ENCODE peak calls at places on chromosomes 6 and 20, in six cellular contexts. One of them, this sample, is unnamed.

GRCh38 chr6:36735110-36735971 is 37.7 kb downstream of the RAB44 start:
- DNase-seq in choroid plexus epithelial cell: peak
- DNase-seq in AG09319: peak
- DNase-seq in fibroblast of lung: peak
- DNase-seq in mucosa of gallbladder: peak
- DNase-seq in astrocyte of the spinal cord: peak
- DNase-seq in this sample: peak

GRCh38 chr6:93789532-93789931 is 370.2 kb upstream of the EPHA7 start:
- DNase-seq in astrocyte of the spinal cord: peak
- DNase-seq in AG09319: no peak
- DNase-seq in fibroblast of lung: no peak
- DNase-seq in choroid plexus epithelial cell: peak
- DNase-seq in mucosa of gallbladder: no peak
- DNase-seq in this sample: no peak

GRCh38 chr6:27290850-27291208 is 21.2 kb downstream of the POM121L2 start:
- DNase-seq in choroid plexus epithelial cell: no peak
- DNase-seq in mucosa of gallbladder: no peak
- DNase-seq in fibroblast of lung: no peak
- DNase-seq in astrocyte of the spinal cord: no peak
- DNase-seq in AG09319: no peak
- DNase-seq in this sample: no peak

GRCh38 chr6:153947817-153948447 is 91.1 kb upstream of the OPRM1 start:
- DNase-seq in fibroblast of lung: peak
- DNase-seq in choroid plexus epithelial cell: peak
- DNase-seq in astrocyte of the spinal cord: peak
- DNase-seq in mucosa of gallbladder: peak
- DNase-seq in AG09319: no peak
- DNase-seq in this sample: no peak

GRCh38 chr6:168371989-168372711 is 52.6 kb upstream of the DACT2 start:
- DNase-seq in astrocyte of the spinal cord: no peak
- DNase-seq in choroid plexus epithelial cell: no peak
- DNase-seq in fibroblast of lung: no peak
- DNase-seq in AG09319: no peak
- DNase-seq in mucosa of gallbladder: no peak
- DNase-seq in this sample: no peak

GRCh38 chr20:873875-874607 is 40.5 kb downstream of the FAM110A start:
- DNase-seq in astrocyte of the spinal cord: no peak
- DNase-seq in fibroblast of lung: no peak
- DNase-seq in AG09319: no peak
- DNase-seq in mucosa of gallbladder: no peak
- DNase-seq in choroid plexus epithelial cell: no peak
- DNase-seq in this sample: no peak

GRCh38 chr6:126886106-126886505 is 232.4 kb upstream of the RSPO3 start:
- DNase-seq in mucosa of gallbladder: no peak
- DNase-seq in AG09319: no peak
- DNase-seq in choroid plexus epithelial cell: peak
- DNase-seq in astrocyte of the spinal cord: peak
- DNase-seq in fibroblast of lung: no peak
- DNase-seq in this sample: no peak

GRCh38 chr20:711526-711925 is 35.9 kb upstream of the SCRT2 start:
- DNase-seq in mucosa of gallbladder: no peak
- DNase-seq in choroid plexus epithelial cell: no peak
- DNase-seq in fibroblast of lung: no peak
- DNase-seq in AG09319: no peak
- DNase-seq in astrocyte of the spinal cord: no peak
- DNase-seq in this sample: no peak

GRCh38 chr6:900716-901605 is 208.0 kb upstream of the EXOC2 start:
- DNase-seq in AG09319: no peak
- DNase-seq in choroid plexus epithelial cell: no peak
- DNase-seq in fibroblast of lung: no peak
- DNase-seq in mucosa of gallbladder: peak
- DNase-seq in astrocyte of the spinal cord: no peak
- DNase-seq in this sample: no peak

GRCh38 chr20:48771542-48771941 is 56.3 kb downstream of the PREX1 start:
- DNase-seq in choroid plexus epithelial cell: no peak
- DNase-seq in fibroblast of lung: no peak
- DNase-seq in astrocyte of the spinal cord: peak
- DNase-seq in mucosa of gallbladder: no peak
- DNase-seq in AG09319: peak
- DNase-seq in this sample: peak

GRCh38 chr20:3080939-3081388 is 3.6 kb downstream of the AVP start:
- DNase-seq in astrocyte of the spinal cord: no peak
- DNase-seq in AG09319: peak
- DNase-seq in fibroblast of lung: peak
- DNase-seq in choroid plexus epithelial cell: no peak
- DNase-seq in mucosa of gallbladder: no peak
- DNase-seq in this sample: peak

GRCh38 chr6:66896415-66896814 is 1189.4 kb upstream of the EYS start:
- DNase-seq in fibroblast of lung: no peak
- DNase-seq in astrocyte of the spinal cord: no peak
- DNase-seq in mucosa of gallbladder: no peak
- DNase-seq in choroid plexus epithelial cell: peak
- DNase-seq in AG09319: no peak
- DNase-seq in this sample: no peak

GRCh38 chr6:99993533-99994251 is at the start of gene MCHR2:
- DNase-seq in fibroblast of lung: no peak
- DNase-seq in choroid plexus epithelial cell: no peak
- DNase-seq in mucosa of gallbladder: no peak
- DNase-seq in astrocyte of the spinal cord: no peak
- DNase-seq in AG09319: no peak
- DNase-seq in this sample: no peak

GRCh38 chr6:7721654-7722053 is 4.2 kb upstream of the BMP6 start:
- DNase-seq in choroid plexus epithelial cell: peak
- DNase-seq in astrocyte of the spinal cord: peak
- DNase-seq in mucosa of gallbladder: no peak
- DNase-seq in AG09319: no peak
- DNase-seq in fibroblast of lung: peak
- DNase-seq in this sample: no peak

GRCh38 chr20:51497542-51498467 is 44.7 kb downstream of the NFATC2 start:
- DNase-seq in astrocyte of the spinal cord: no peak
- DNase-seq in choroid plexus epithelial cell: no peak
- DNase-seq in fibroblast of lung: no peak
- DNase-seq in AG09319: no peak
- DNase-seq in mucosa of gallbladder: no peak
- DNase-seq in this sample: no peak

GRCh38 chr20:48716086-48716485 is 111.7 kb downstream of the PREX1 start:
- DNase-seq in mucosa of gallbladder: no peak
- DNase-seq in fibroblast of lung: no peak
- DNase-seq in choroid plexus epithelial cell: no peak
- DNase-seq in astrocyte of the spinal cord: no peak
- DNase-seq in AG09319: no peak
- DNase-seq in this sample: no peak

GRCh38 chr6:149077208-149077607 is 240.3 kb upstream of the TAB2 start:
- DNase-seq in astrocyte of the spinal cord: peak
- DNase-seq in fibroblast of lung: no peak
- DNase-seq in choroid plexus epithelial cell: peak
- DNase-seq in AG09319: no peak
- DNase-seq in mucosa of gallbladder: no peak
- DNase-seq in this sample: no peak

GRCh38 chr6:110664933-110665332 is 150.3 kb downstream of the CDK19 start:
- DNase-seq in mucosa of gallbladder: no peak
- DNase-seq in astrocyte of the spinal cord: no peak
- DNase-seq in choroid plexus epithelial cell: no peak
- DNase-seq in fibroblast of lung: peak
- DNase-seq in AG09319: no peak
- DNase-seq in this sample: peak

GRCh38 chr20:1623501-1624250 is 3.9 kb upstream of the SIRPB1 start:
- DNase-seq in choroid plexus epithelial cell: no peak
- DNase-seq in AG09319: no peak
- DNase-seq in mucosa of gallbladder: no peak
- DNase-seq in astrocyte of the spinal cord: no peak
- DNase-seq in fibroblast of lung: no peak
- DNase-seq in this sample: no peak

GRCh38 chr20:15494841-15495240 is 1078.4 kb downstream of the KIF16B start:
- DNase-seq in fibroblast of lung: no peak
- DNase-seq in astrocyte of the spinal cord: no peak
- DNase-seq in AG09319: no peak
- DNase-seq in mucosa of gallbladder: no peak
- DNase-seq in choroid plexus epithelial cell: no peak
- DNase-seq in this sample: no peak

GRCh38 chr20:50456452-50457324 is 53.5 kb upstream of the PTPN1 start:
- DNase-seq in choroid plexus epithelial cell: no peak
- DNase-seq in mucosa of gallbladder: no peak
- DNase-seq in AG09319: no peak
- DNase-seq in astrocyte of the spinal cord: no peak
- DNase-seq in fibroblast of lung: no peak
- DNase-seq in this sample: no peak

GRCh38 chr6:24752917-24753486 is 21.7 kb upstream of the GMNN start:
- DNase-seq in choroid plexus epithelial cell: no peak
- DNase-seq in astrocyte of the spinal cord: no peak
- DNase-seq in fibroblast of lung: no peak
- DNase-seq in mucosa of gallbladder: no peak
- DNase-seq in AG09319: no peak
- DNase-seq in this sample: no peak

GRCh38 chr6:10146723-10147451 is 268.0 kb downstream of the TFAP2A start:
- DNase-seq in AG09319: peak
- DNase-seq in mucosa of gallbladder: no peak
- DNase-seq in fibroblast of lung: peak
- DNase-seq in astrocyte of the spinal cord: peak
- DNase-seq in choroid plexus epithelial cell: peak
- DNase-seq in this sample: peak

GRCh38 chr6:92810913-92811312 is 608.4 kb downstream of the EPHA7 start:
- DNase-seq in astrocyte of the spinal cord: peak
- DNase-seq in choroid plexus epithelial cell: peak
- DNase-seq in AG09319: no peak
- DNase-seq in mucosa of gallbladder: peak
- DNase-seq in fibroblast of lung: peak
- DNase-seq in this sample: no peak

GRCh38 chr20:24034820-24035219 is 46.2 kb upstream of the GGTLC1 start:
- DNase-seq in fibroblast of lung: no peak
- DNase-seq in choroid plexus epithelial cell: peak
- DNase-seq in AG09319: no peak
- DNase-seq in astrocyte of the spinal cord: no peak
- DNase-seq in mucosa of gallbladder: no peak
- DNase-seq in this sample: no peak

GRCh38 chr20:51386586-51386985 is 155.9 kb downstream of the NFATC2 start:
- DNase-seq in astrocyte of the spinal cord: no peak
- DNase-seq in mucosa of gallbladder: no peak
- DNase-seq in AG09319: no peak
- DNase-seq in fibroblast of lung: no peak
- DNase-seq in choroid plexus epithelial cell: no peak
- DNase-seq in this sample: no peak

GRCh38 chr6:37653933-37654565 is 43.6 kb downstream of the MDGA1 start:
- DNase-seq in choroid plexus epithelial cell: peak
- DNase-seq in AG09319: no peak
- DNase-seq in mucosa of gallbladder: no peak
- DNase-seq in astrocyte of the spinal cord: peak
- DNase-seq in fibroblast of lung: peak
- DNase-seq in this sample: no peak

GRCh38 chr6:111843347-111844147 is 29.7 kb downstream of the FYN start:
- DNase-seq in choroid plexus epithelial cell: no peak
- DNase-seq in AG09319: no peak
- DNase-seq in astrocyte of the spinal cord: no peak
- DNase-seq in fibroblast of lung: no peak
- DNase-seq in mucosa of gallbladder: no peak
- DNase-seq in this sample: no peak

GRCh38 chr20:35237486-35237885 is 11.0 kb downstream of the MMP24 start:
- DNase-seq in choroid plexus epithelial cell: no peak
- DNase-seq in fibroblast of lung: no peak
- DNase-seq in astrocyte of the spinal cord: no peak
- DNase-seq in AG09319: no peak
- DNase-seq in mucosa of gallbladder: no peak
- DNase-seq in this sample: peak

GRCh38 chr6:40160826-40161225 is 226.6 kb upstream of the MOCS1 start:
- DNase-seq in mucosa of gallbladder: no peak
- DNase-seq in choroid plexus epithelial cell: peak
- DNase-seq in astrocyte of the spinal cord: no peak
- DNase-seq in AG09319: no peak
- DNase-seq in fibroblast of lung: no peak
- DNase-seq in this sample: no peak

GRCh38 chr20:17533396-17533795 is 2.2 kb upstream of the BFSP1 start:
- DNase-seq in AG09319: no peak
- DNase-seq in fibroblast of lung: peak
- DNase-seq in choroid plexus epithelial cell: peak
- DNase-seq in astrocyte of the spinal cord: peak
- DNase-seq in mucosa of gallbladder: peak
- DNase-seq in this sample: no peak

GRCh38 chr20:62587757-62588402 is 54.4 kb upstream of the SLCO4A1 start:
- DNase-seq in fibroblast of lung: no peak
- DNase-seq in choroid plexus epithelial cell: no peak
- DNase-seq in astrocyte of the spinal cord: no peak
- DNase-seq in AG09319: no peak
- DNase-seq in mucosa of gallbladder: no peak
- DNase-seq in this sample: no peak

GRCh38 chr6:79269877-79270276 is 35.4 kb upstream of the HMGN3 start:
- DNase-seq in choroid plexus epithelial cell: peak
- DNase-seq in mucosa of gallbladder: no peak
- DNase-seq in astrocyte of the spinal cord: peak
- DNase-seq in AG09319: peak
- DNase-seq in fibroblast of lung: peak
- DNase-seq in this sample: peak